ENCODE peak calls at places on chromosomes 16 and 17, in nine cellular contexts. I is left ventricle myocardium inferior, K is bronchial epithelial cell, D is NB4, X is astrocyte, N is thoracic aorta, Q is GM06990, E is fibroblast of mammary gland, U is dorsolateral prefrontal cortex. R is an unnamed sample.

GRCh38 chr17:50589112-50589712 is 28.7 kb downstream of the CACNA1G start:
- DNase-seq in U (no peak), N (no peak), Q (no peak), E (no peak), I (no peak), X (peak), K (peak), D (no peak), R (no peak)

GRCh38 chr17:50766222-50767023 is 895 bp downstream of the ANKRD40CL start:
- DNase-seq in D (no peak), X (no peak), U (no peak), I (no peak), E (peak), Q (no peak), K (no peak), N (no peak), R (no peak)

GRCh38 chr17:6591599-6592158 is 35.3 kb upstream of the PITPNM3 start:
- DNase-seq in N (no peak), K (peak), I (no peak), U (no peak), Q (no peak), E (peak), D (no peak), X (peak), R (no peak)

GRCh38 chr17:77619851-77620250 is 338.7 kb upstream of the TNRC6C start:
- DNase-seq in X (peak), U (no peak), D (no peak), E (peak), Q (no peak), K (peak), I (no peak), N (no peak), R (no peak)

GRCh38 chr16:13923703-13924298 is 3.8 kb downstream of the ERCC4 start:
- DNase-seq in I (no peak), K (peak), U (no peak), E (peak), Q (peak), D (peak), N (no peak), X (peak), R (peak)

GRCh38 chr16:12664334-12664733 is 139.4 kb downstream of the CPPED1 start:
- DNase-seq in D (no peak), U (no peak), I (no peak), Q (no peak), X (no peak), K (no peak), N (no peak), E (no peak), R (no peak)

GRCh38 chr17:74763565-74764387 is 12.4 kb downstream of the NAT9 start:
- DNase-seq in Q (no peak), I (no peak), X (no peak), U (no peak), N (no peak), D (peak), K (no peak), E (no peak), R (no peak)

GRCh38 chr17:32876414-32877163 is at the start of gene MYO1D:
- DNase-seq in N (no peak), Q (peak), X (no peak), K (peak), U (no peak), E (no peak), D (no peak), I (peak), R (peak)

GRCh38 chr16:1688807-1689560 is 10.9 kb downstream of the JPT2 start:
- DNase-seq in U (no peak), K (peak), I (no peak), Q (no peak), E (peak), D (no peak), X (peak), N (peak), R (no peak)

GRCh38 chr16:56263711-56264608 is 72.7 kb downstream of the GNAO1 start:
- DNase-seq in X (no peak), D (no peak), E (no peak), Q (no peak), K (no peak), U (peak), N (no peak), I (peak), R (no peak)

GRCh38 chr16:9909072-9909471 is 273.2 kb downstream of the GRIN2A start:
- DNase-seq in Q (no peak), N (no peak), E (peak), D (no peak), K (no peak), I (no peak), U (no peak), X (peak), R (no peak)

GRCh38 chr16:12903325-12904040 is 2.1 kb downstream of the SHISA9 start:
- DNase-seq in I (no peak), U (no peak), E (no peak), Q (no peak), N (no peak), D (no peak), K (no peak), X (no peak), R (no peak)

GRCh38 chr16:89957214-89957785 is 8.7 kb downstream of the DEF8 start:
- DNase-seq in I (no peak), Q (no peak), K (no peak), E (no peak), U (no peak), D (no peak), N (no peak), X (no peak), R (no peak)

GRCh38 chr16:73058616-73059409 is 10.9 kb upstream of the ZFHX3 start:
- DNase-seq in N (no peak), I (peak), Q (peak), U (no peak), X (peak), E (peak), K (peak), D (peak), R (peak)

GRCh38 chr16:46859719-46860152 is 24.4 kb upstream of the GPT2 start:
- DNase-seq in N (no peak), K (peak), I (no peak), X (peak), U (no peak), D (peak), E (peak), Q (no peak), R (no peak)

GRCh38 chr16:68396481-68396880 is 51.8 kb downstream of the SMPD3 start:
- DNase-seq in N (no peak), Q (no peak), K (peak), I (no peak), X (peak), E (peak), U (no peak), D (peak), R (no peak)

GRCh38 chr16:53769185-53769584 is 65.2 kb downstream of the FTO start:
- DNase-seq in D (no peak), Q (no peak), K (no peak), N (no peak), I (no peak), X (no peak), E (no peak), U (no peak), R (no peak)

GRCh38 chr16:80012586-80012985 is 412.0 kb upstream of the MAF start:
- DNase-seq in Q (no peak), I (no peak), K (no peak), E (no peak), D (no peak), N (no peak), U (no peak), X (no peak), R (no peak)
- TF ChIP-seq CTCF in Q (no peak), I (no peak), K (no peak), E (no peak), D (no peak), N (no peak), U (no peak), X (no peak), R (no peak)

GRCh38 chr16:30659507-30660423 is 1.5 kb downstream of the FBRS start:
- DNase-seq in U (no peak), Q (peak), X (no peak), E (no peak), K (peak), D (peak), N (no peak), I (no peak), R (no peak)

GRCh38 chr16:30660424-30661251 is 2.4 kb downstream of the FBRS start:
- DNase-seq in I (no peak), U (no peak), D (peak), X (peak), E (peak), K (peak), N (no peak), Q (no peak), R (peak)

GRCh38 chr16:30656974-30657865 is 1.0 kb upstream of the FBRS start:
- DNase-seq in N (no peak), Q (no peak), I (no peak), X (no peak), U (no peak), K (peak), D (no peak), E (no peak), R (no peak)

GRCh38 chr16:30657866-30658730 is at the start of gene FBRS:
- DNase-seq in Q (peak), I (peak), X (peak), N (peak), E (peak), K (peak), U (peak), D (peak), R (peak)

GRCh38 chr16:30658731-30659506 is 688 bp downstream of the FBRS start:
- DNase-seq in X (peak), K (peak), E (peak), U (peak), I (peak), Q (peak), D (peak), N (peak), R (peak)
- TF ChIP-seq CTCF in X (no peak), K (peak), E (no peak), U (no peak), I (peak), Q (no peak), D (no peak), N (no peak), R (peak)

GRCh38 chr17:37225458-37225857 is 150.3 kb upstream of the C17orf78 start:
- DNase-seq in X (no peak), N (no peak), I (no peak), U (no peak), E (no peak), D (no peak), Q (no peak), K (no peak), R (no peak)

GRCh38 chr17:37219876-37220608 is 155.7 kb upstream of the C17orf78 start:
- DNase-seq in E (no peak), K (no peak), N (no peak), X (no peak), I (no peak), D (no peak), U (no peak), Q (no peak), R (no peak)

GRCh38 chr17:37221865-37222264 is 153.9 kb upstream of the C17orf78 start:
- DNase-seq in K (no peak), U (no peak), D (no peak), N (no peak), I (no peak), X (no peak), E (no peak), Q (no peak), R (no peak)

GRCh38 chr17:37218849-37219248 is 156.9 kb upstream of the C17orf78 start:
- DNase-seq in E (no peak), X (no peak), D (no peak), N (no peak), K (no peak), U (no peak), I (no peak), Q (no peak), R (no peak)

DNA sequence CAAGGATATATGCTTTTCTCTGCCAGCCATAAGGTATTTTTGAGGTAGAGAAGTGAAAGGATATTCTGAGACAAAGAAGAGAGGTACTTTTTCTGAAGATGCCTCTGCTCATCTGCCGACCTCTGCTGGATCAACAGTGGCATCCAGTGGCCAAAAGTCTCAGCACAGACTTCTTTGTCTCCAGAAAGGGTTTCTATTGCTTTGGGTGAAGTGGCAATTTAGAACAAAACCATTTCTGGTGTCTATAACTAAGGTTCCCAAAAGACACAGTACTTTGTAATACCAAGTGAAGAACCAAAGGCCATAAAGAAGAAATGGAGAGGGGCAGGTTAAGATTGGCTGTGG is 155.2 kb upstream of the C17orf78 start:
- DNase-seq in X (no peak), N (no peak), E (peak), U (peak), D (peak), Q (no peak), K (peak), I (no peak), R (no peak)
- TF ChIP-seq CTCF in X (peak), N (no peak), E (peak), U (peak), D (peak), Q (peak), K (peak), I (peak), R (peak)

GRCh38 chr17:73478768-73479424 is 165.3 kb downstream of the SDK2 start:
- DNase-seq in X (no peak), K (no peak), Q (no peak), E (no peak), N (no peak), I (no peak), U (no peak), D (no peak), R (no peak)
- TF ChIP-seq CTCF in X (no peak), K (no peak), Q (peak), E (no peak), N (no peak), I (no peak), U (no peak), D (no peak), R (no peak)

GRCh38 chr16:537415-538335 is 10.2 kb downstream of the CAPN15 start:
- DNase-seq in I (no peak), X (no peak), N (no peak), D (no peak), Q (no peak), U (no peak), E (no peak), K (no peak), R (no peak)
- TF ChIP-seq CTCF in I (no peak), X (no peak), N (no peak), D (no peak), Q (no peak), U (no peak), E (no peak), K (no peak), R (no peak)

R was measured in GM10248.